ENCODE peak calls at places on chromosome 12, in nine cellular contexts. Q is ovary; N is GM23248; K is nephron progenitor cell; B is stimulated activated naive CD4-positive, alpha-beta T cell; S is lung microvascular endothelial cell; A is T-helper 2 cell; Z is T-cell; P is skeletal muscle cell. H is an unnamed sample.

GRCh38 chr12:20342111-20342510 is 26.2 kb upstream of the PDE3A start:
- DNase-seq in P (peak; percentile 41), A (no peak), S (no peak), Z (no peak), N (peak; percentile 67), Q (no peak), B (no peak), K (no peak), H (no peak)

GRCh38 chr12:78470354-78471195 is 394.0 kb upstream of the SYT1 start:
- DNase-seq in S (peak; percentile 66), P (peak; percentile 13), Q (no peak), Z (no peak), K (peak; percentile 9), B (no peak), A (no peak), N (peak; percentile 63), H (peak; percentile 84)

GRCh38 chr12:65525501-65526141 is 247.1 kb downstream of the MSRB3 start:
- DNase-seq in P (no peak), K (no peak), Z (no peak), Q (no peak), S (no peak), B (no peak), N (peak; percentile 97), A (no peak), H (no peak)

GRCh38 chr12:54273981-54274380 is 5.9 kb downstream of the CBX5 start:
- DNase-seq in K (no peak), B (no peak), A (no peak), Q (no peak), P (no peak), N (no peak), Z (no peak), S (no peak), H (no peak)

GRCh38 chr12:77938301-77938700 is 107.6 kb downstream of the NAV3 start:
- DNase-seq in A (no peak), Z (no peak), B (no peak), S (no peak), Q (no peak), P (no peak), K (no peak), N (peak; percentile 2), H (no peak)

GRCh38 chr12:122009741-122010140 is 11.9 kb upstream of the BCL7A start:
- DNase-seq in A (no peak), Z (no peak), N (no peak), Q (no peak), K (no peak), P (no peak), S (no peak), B (no peak), H (no peak)

GRCh38 chr12:131388164-131388795 is 322.6 kb upstream of the SFSWAP start:
- DNase-seq in Q (no peak), P (no peak), A (no peak), S (no peak), B (no peak), K (no peak), Z (no peak), N (no peak), H (no peak)

GRCh38 chr12:127398026-127398715 is 868.8 kb upstream of the TMEM132C start:
- DNase-seq in Z (no peak), Q (no peak), B (no peak), N (no peak), P (no peak), S (no peak), K (no peak), A (no peak), H (peak; percentile 100)

GRCh38 chr12:112191840-112192321 is 66.5 kb downstream of the TRAFD1 start:
- DNase-seq in Z (no peak), S (no peak), P (no peak), Q (no peak), B (no peak), K (no peak), A (no peak), N (no peak), H (no peak)

GRCh38 chr12:27790179-27790578 is 10.1 kb upstream of the MANSC4 start:
- DNase-seq in Z (no peak), P (no peak), A (no peak), N (no peak), Q (no peak), S (no peak), K (no peak), B (no peak), H (no peak)

GRCh38 chr12:14256139-14256538 is 109.3 kb upstream of the ATF7IP start:
- DNase-seq in P (no peak), Z (peak; percentile 40), A (peak; percentile 22), Q (no peak), K (no peak), S (peak; percentile 46), B (peak; percentile 78), N (peak; percentile 79), H (no peak)